ENCODE peak calls at places on chromosome 1, in five cellular contexts. One of them, this sample, is unnamed. For H3K4me1, the result is how much of the 10 kb centered on the place peaks cover.

GRCh38 chr1:53551428-53551995 is 92.3 kb downstream of the DMRTB1 start:
- DNase-seq in ovary: peak
- DNase-seq in suprapubic skin: peak
- DNase-seq in spleen: peak
- DNase-seq in stomach: no peak
- DNase-seq in this sample: no peak

GRCh38 chr1:84259989-84260388 is 41.5 kb upstream of the SAMD13 start:
- DNase-seq in ovary: no peak
- DNase-seq in suprapubic skin: no peak
- DNase-seq in spleen: no peak
- DNase-seq in stomach: no peak
- DNase-seq in this sample: no peak

GRCh38 chr1:112509005-112509659 is 367 bp downstream of the WNT2B start:
- DNase-seq in ovary: peak
- DNase-seq in suprapubic skin: peak
- DNase-seq in spleen: peak
- DNase-seq in stomach: no peak
- DNase-seq in this sample: no peak

GRCh38 chr1:27455166-27455811 is 34.7 kb downstream of the WASF2 start:
- DNase-seq in ovary: no peak
- DNase-seq in suprapubic skin: no peak
- DNase-seq in spleen: no peak
- DNase-seq in stomach: no peak
- DNase-seq in this sample: no peak

GRCh38 chr1:189131576-189131975 is 1346.1 kb downstream of the BRINP3 start:
- DNase-seq in ovary: no peak
- DNase-seq in suprapubic skin: no peak
- DNase-seq in spleen: no peak
- DNase-seq in stomach: no peak
- DNase-seq in this sample: no peak

GRCh38 chr1:119007672-119008482 is 19.7 kb upstream of the TBX15 start:
- DNase-seq in ovary: no peak
- DNase-seq in suprapubic skin: no peak
- DNase-seq in spleen: peak
- DNase-seq in stomach: no peak
- DNase-seq in this sample: no peak

GRCh38 chr1:119587328-119587727 is 60.7 kb downstream of the ZNF697 start:
- DNase-seq in ovary: no peak
- DNase-seq in suprapubic skin: no peak
- DNase-seq in spleen: no peak
- DNase-seq in stomach: no peak
- DNase-seq in this sample: no peak

GRCh38 chr1:81254560-81254959 is 546.2 kb upstream of the ADGRL2 start:
- DNase-seq in ovary: no peak
- DNase-seq in suprapubic skin: no peak
- DNase-seq in spleen: no peak
- DNase-seq in stomach: no peak
- DNase-seq in this sample: no peak

GRCh38 chr1:71834570-71835441 is 447.5 kb downstream of the NEGR1 start:
- DNase-seq in ovary: no peak
- DNase-seq in suprapubic skin: no peak
- DNase-seq in spleen: no peak
- DNase-seq in stomach: peak
- DNase-seq in this sample: no peak

GRCh38 chr1:162276493-162276892 is 100.2 kb downstream of the SPATA46 start:
- DNase-seq in ovary: no peak
- DNase-seq in suprapubic skin: no peak
- DNase-seq in spleen: no peak
- DNase-seq in stomach: no peak
- DNase-seq in this sample: no peak

GRCh38 chr1:217911908-217912307 is 280.8 kb downstream of the SPATA17 start:
- DNase-seq in ovary: no peak
- DNase-seq in suprapubic skin: no peak
- DNase-seq in spleen: no peak
- DNase-seq in stomach: no peak
- DNase-seq in this sample: no peak

GRCh38 chr1:199843856-199844255 is 183.7 kb upstream of the NR5A2 start:
- DNase-seq in ovary: no peak
- DNase-seq in suprapubic skin: no peak
- DNase-seq in spleen: no peak
- DNase-seq in stomach: no peak
- DNase-seq in this sample: no peak

DNA sequence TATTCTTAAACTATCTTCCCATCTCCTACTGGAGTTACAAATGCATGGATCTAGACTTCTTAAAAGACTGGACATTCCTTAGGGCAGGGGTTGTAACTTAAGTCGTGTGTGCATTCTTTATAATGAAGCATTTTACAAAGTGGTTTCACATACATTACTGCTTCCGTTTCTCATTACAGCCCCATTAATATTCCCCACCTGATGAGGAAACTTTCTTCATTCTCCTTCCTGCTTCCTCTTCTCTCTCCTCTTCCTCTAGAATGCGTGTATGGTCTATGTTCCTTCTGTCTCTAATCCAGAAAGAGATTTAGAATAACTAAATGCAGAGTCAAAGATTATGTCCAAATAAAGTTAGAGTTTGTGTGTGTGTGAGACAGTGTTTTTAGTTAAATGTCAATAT is 1.8 kb upstream of the CAP1 start:
- DNase-seq in ovary: no peak
- DNase-seq in suprapubic skin: no peak
- DNase-seq in spleen: no peak
- DNase-seq in stomach: no peak
- DNase-seq in this sample: no peak
- H3K4me1 ChIP-seq in ovary: under half
- H3K4me1 ChIP-seq in suprapubic skin: half or more
- H3K4me1 ChIP-seq in spleen: half or more
- H3K4me1 ChIP-seq in stomach: half or more
- H3K4me1 ChIP-seq in this sample: half or more

GRCh38 chr1:173714759-173715537 is at the start of gene KLHL20:
- DNase-seq in ovary: peak
- DNase-seq in suprapubic skin: peak
- DNase-seq in spleen: peak
- DNase-seq in stomach: peak
- DNase-seq in this sample: peak
- TF ChIP-seq POLR2A in ovary: peak
- TF ChIP-seq POLR2A in suprapubic skin: no peak
- TF ChIP-seq POLR2A in spleen: peak
- TF ChIP-seq POLR2A in stomach: no peak
- TF ChIP-seq POLR2A in this sample: peak

DNA sequence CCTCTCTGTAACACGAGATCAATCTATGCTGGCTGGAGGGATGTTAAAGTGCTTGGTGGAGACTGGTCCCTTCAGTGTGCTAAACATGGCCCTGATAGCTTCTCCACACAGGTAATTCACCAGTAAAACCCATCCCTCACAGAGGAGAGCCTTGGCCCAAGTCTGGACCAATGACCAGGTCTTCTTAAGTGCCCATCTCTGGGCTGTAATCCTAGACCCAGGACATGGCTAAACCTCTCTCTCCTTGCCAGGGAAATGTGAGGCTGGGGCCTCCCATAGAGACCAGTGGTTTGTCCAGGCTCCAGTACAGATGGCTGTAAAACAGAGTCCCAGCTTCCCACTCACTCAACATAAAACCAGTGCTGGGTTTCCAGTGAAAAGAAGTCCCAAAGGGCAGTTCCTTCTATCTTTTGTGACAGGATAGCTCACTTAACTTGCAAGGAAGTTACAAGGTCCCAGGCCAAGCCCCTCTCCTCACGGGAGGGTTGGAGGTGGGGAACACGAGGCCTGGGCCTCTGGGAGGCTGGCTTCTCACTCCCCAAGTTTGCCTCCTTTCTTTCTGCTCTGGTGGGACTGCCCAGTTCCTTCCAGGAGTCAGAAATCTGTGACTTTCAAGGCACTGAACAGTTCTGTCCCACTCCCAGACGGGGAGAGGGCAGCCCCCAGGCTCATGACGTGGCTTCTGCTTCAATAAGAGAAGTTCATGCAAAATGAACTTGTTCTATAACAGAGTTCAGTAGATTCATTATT is 2.2 kb upstream of the KIF17 start:
- DNase-seq in ovary: peak
- DNase-seq in suprapubic skin: peak
- DNase-seq in spleen: peak
- DNase-seq in stomach: no peak
- DNase-seq in this sample: no peak
- TF ChIP-seq CTCF in ovary: no peak
- TF ChIP-seq CTCF in suprapubic skin: no peak
- TF ChIP-seq CTCF in spleen: no peak
- TF ChIP-seq CTCF in stomach: no peak
- TF ChIP-seq CTCF in this sample: no peak

DNA sequence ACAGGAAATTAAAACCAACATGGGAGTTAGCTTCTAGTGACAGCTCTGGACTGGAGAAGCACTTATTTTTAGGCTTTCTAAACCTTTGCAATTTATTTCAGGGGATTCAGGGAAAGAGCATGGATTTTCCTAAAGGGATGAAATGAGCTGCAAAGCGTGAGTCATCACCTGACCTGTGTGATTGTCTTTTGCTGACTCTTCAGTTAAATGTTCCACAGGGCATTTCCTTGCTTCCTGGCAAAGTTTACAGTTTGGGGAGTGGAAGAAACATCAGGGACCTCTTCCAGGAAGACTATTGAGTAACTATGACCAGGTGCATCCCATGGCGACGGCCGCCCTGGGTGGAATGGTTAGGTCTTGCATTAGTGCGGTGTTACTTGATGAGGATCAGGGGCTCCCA is 79.4 kb upstream of the SIPA1L2 start:
- DNase-seq in ovary: no peak
- DNase-seq in suprapubic skin: no peak
- DNase-seq in spleen: no peak
- DNase-seq in stomach: no peak
- DNase-seq in this sample: no peak
- H3K4me1 ChIP-seq in ovary: under half
- H3K4me1 ChIP-seq in suprapubic skin: under half
- H3K4me1 ChIP-seq in spleen: under half
- H3K4me1 ChIP-seq in stomach: under half
- H3K4me1 ChIP-seq in this sample: under half

DNA sequence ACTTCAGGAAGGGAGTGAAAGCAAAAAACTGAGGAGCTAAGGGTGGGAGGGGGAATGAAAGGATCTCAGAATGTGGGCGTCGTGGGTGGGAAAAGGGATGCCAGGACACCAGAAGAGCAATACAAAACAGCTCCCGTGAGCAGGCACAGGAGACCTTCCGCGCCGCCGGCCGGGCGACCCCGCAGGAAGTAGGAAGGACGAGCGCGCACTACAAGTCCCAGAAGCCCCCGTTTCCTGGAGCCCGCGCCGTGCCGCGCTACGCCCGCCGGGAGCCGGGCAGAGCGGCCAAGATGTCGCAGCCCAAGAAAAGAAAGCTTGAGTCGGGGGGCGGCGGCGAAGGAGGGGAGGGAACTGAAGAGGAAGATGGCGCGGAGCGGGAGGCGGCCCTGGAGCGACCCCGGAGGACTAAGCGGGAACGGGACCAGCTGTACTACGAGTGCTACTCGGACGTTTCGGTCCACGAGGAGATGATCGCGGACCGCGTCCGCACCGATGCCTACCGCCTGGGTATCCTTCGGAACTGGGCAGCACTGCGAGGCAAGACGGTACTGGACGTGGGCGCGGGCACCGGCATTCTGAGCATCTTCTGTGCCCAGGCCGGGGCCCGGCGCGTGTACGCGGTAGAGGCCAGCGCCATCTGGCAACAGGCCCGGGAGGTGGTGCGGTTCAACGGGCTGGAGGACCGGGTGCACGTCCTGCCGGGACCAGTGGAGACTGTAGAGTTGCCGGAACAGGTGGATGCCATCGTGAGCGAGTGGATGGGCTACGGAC is at the start of gene PRMT6:
- DNase-seq in ovary: peak
- DNase-seq in suprapubic skin: peak
- DNase-seq in spleen: peak
- DNase-seq in stomach: peak
- DNase-seq in this sample: peak
- TF ChIP-seq POLR2A in ovary: peak
- TF ChIP-seq POLR2A in suprapubic skin: no peak
- TF ChIP-seq POLR2A in spleen: peak
- TF ChIP-seq POLR2A in stomach: no peak
- TF ChIP-seq POLR2A in this sample: no peak

DNA sequence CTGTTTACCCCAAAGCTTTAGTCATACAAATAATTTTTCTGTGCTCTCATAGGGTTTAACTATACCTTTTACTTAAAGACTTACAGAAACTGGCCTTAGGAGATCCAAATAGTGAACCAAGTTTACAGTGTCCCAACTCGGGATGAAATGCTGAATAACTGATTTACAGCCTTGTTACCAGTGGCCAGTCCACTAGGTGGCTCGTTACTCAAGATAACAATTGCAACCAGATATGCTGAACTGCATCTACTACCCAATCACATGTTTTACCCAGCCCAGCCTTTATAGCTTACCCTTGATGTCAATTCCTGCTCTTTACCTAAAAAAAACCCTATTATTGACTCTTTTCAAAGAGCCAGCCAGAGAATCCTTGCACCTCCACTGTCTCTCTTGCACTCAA is 1148.8 kb upstream of the ADGRL4 start:
- DNase-seq in ovary: no peak
- DNase-seq in suprapubic skin: no peak
- DNase-seq in spleen: no peak
- DNase-seq in stomach: no peak
- DNase-seq in this sample: no peak
- TF ChIP-seq CTCF in ovary: no peak
- TF ChIP-seq CTCF in suprapubic skin: no peak
- TF ChIP-seq CTCF in spleen: no peak
- TF ChIP-seq CTCF in stomach: no peak
- TF ChIP-seq CTCF in this sample: no peak

DNA sequence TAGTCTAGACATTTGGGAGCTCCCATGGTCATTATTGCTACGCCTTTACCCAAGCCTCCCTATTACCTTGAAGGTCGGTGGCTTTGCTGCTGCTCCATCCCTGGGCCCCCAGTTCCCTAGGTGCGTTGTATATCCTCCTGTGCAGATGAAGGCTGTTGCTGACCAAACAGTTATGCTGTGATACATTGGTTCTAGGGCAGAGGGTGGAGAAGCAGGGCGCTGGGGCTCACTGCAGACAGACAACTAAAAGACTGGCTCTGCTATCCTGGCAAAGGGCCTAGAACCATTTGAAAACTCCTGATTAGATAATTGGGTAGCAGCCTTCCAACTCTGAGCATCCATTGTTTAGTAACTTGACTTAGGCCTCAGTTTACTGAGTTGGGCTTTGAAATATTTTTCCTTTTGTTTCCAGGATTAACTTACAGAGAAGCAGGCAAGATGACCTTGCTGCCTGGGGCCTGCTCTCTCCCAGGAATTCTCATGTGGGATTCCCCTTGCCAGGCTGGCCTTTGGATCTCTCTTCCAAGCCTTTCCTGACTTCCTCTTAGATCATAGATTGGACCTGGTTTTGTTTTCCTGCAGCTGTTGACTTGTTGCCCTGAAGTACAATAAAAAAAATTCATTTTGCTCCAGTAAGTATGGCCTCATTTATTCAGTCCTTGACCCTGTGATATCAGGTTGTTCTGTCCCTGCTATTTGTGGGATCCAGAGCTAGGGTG is 15.5 kb downstream of the CHI3L2 start:
- DNase-seq in ovary: no peak
- DNase-seq in suprapubic skin: no peak
- DNase-seq in spleen: no peak
- DNase-seq in stomach: no peak
- DNase-seq in this sample: peak
- H3K4me1 ChIP-seq in ovary: under half
- H3K4me1 ChIP-seq in suprapubic skin: under half
- H3K4me1 ChIP-seq in spleen: under half
- H3K4me1 ChIP-seq in stomach: under half
- H3K4me1 ChIP-seq in this sample: under half

This sample was measured in esophagus muscularis mucosa.